ENCODE peak calls at places on chromosomes 5 and 9, in six cellular contexts. F, D, T, O, C and H are unnamed samples.

GRCh38 chr5:57784106-57784505 is 301.5 kb upstream of the ACTBL2 start:
- DNase-seq in F (no peak), O (no peak), D (no peak), T (no peak), C (no peak), H (no peak)

GRCh38 chr9:105150991-105151685 is 93.3 kb upstream of the SLC44A1 start:
- DNase-seq in F (no peak), D (peak; percentile 69), T (no peak), C (no peak), O (no peak), H (no peak)

GRCh38 chr9:107044872-107045271 is 181.9 kb downstream of the ZNF462 start:
- DNase-seq in F (peak; percentile 13), T (no peak), O (no peak), C (no peak), D (no peak), H (no peak)

GRCh38 chr9:132507670-132508469 is 74.5 kb upstream of the BARHL1 start:
- DNase-seq in D (peak; percentile 67), F (peak; percentile 73), C (peak; percentile 68), O (peak; percentile 53), T (peak; percentile 72), H (peak; percentile 95)

GRCh38 chr9:121975801-121976277 is 117.3 kb downstream of the TTLL11 start:
- DNase-seq in D (peak; percentile 57), T (peak; percentile 79), O (no peak), F (no peak), C (peak; percentile 71), H (no peak)

GRCh38 chr5:84229045-84229444 is 155.6 kb downstream of the EDIL3 start:
- DNase-seq in O (no peak), F (no peak), T (no peak), C (no peak), D (no peak), H (no peak)

GRCh38 chr9:102072061-102072764 is 333.8 kb upstream of the GRIN3A start:
- DNase-seq in T (no peak), O (no peak), F (no peak), C (no peak), D (no peak), H (no peak)

GRCh38 chr9:109779711-109780452 is at the start of gene PALM2AKAP2:
- DNase-seq in C (peak; percentile 34), D (peak; percentile 68), O (no peak), T (peak; percentile 60), F (no peak), H (peak; percentile 91)

GRCh38 chr9:124774131-124774978 is 2.6 kb upstream of the OLFML2A start:
- DNase-seq in T (peak; percentile 89), F (peak; percentile 80), O (peak; percentile 71), D (peak; percentile 73), C (peak; percentile 84), H (peak; percentile 89)

GRCh38 chr5:63564789-63565188 is 397.5 kb downstream of the HTR1A start:
- DNase-seq in F (no peak), C (no peak), O (no peak), D (no peak), T (no peak), H (no peak)

GRCh38 chr9:93597142-93597706 is 20.8 kb downstream of the PHF2 start:
- DNase-seq in T (no peak), C (no peak), D (no peak), O (no peak), F (no peak), H (peak; percentile 11)

GRCh38 chr5:150138551-150139265 is 16.9 kb downstream of the PDGFRB start:
- DNase-seq in O (no peak), D (peak; percentile 96), T (no peak), C (peak; percentile 42), F (no peak), H (peak; percentile 84)

GRCh38 chr9:75788006-75788634 is 102.4 kb upstream of the PCSK5 start:
- DNase-seq in F (no peak), C (no peak), D (no peak), O (no peak), T (no peak), H (no peak)
- H3K4me3 ChIP-seq in F (no peak overlapping the region), C (no peak overlapping the region), D (no peak overlapping the region), O (no peak overlapping the region), T (no peak overlapping the region), H (no peak overlapping the region)

DNA sequence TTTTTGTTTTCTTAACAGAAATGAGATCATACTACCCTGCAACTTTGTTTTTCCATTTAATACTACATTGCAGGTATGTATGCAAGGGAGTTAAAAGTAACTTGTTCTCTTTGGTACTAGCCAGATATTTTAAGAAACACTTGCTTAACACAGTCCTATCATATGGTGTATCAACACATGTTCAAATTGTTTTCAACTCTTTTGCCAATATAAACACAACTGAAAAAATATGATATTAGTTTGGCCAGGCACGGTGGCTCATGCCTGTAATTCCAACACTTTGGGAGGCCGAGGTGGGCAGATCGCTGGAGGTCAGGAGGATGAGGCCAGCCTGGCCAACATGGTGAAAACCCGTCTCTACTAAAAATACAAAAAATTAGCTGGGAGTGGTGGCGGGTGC is 41.6 kb downstream of the RNF38 start:
- DNase-seq in F (no peak), D (no peak), O (no peak), C (no peak), T (no peak), H (no peak)
- H3K36me3 ChIP-seq in F (peaks cover 52% of the 10 kb centered on the region), D (peaks cover 7% of the 10 kb centered on the region), O (peaks cover 16% of the 10 kb centered on the region), C (peaks cover 16% of the 10 kb centered on the region), T (no peaks in the 10 kb centered on the region), H (peaks cover 5% of the 10 kb centered on the region)

DNA sequence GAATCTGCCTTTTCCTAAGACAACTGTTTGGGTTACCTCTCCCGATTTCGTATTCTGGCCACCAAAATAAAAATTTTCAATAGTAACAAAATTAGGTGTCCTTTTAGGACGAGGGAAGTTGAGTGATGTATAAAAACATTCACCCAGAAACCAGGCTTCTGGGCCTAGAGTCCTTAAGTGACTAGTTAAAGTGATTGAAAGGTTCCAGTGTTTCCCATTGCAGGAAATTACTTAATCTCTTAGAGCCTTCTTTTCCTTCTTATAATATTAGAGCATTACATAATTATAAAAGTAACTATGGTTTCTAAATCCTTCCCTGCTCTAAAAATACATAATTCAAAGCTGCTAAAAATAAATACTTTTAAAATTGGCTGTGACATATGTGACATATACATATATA is 7.3 kb downstream of the MCIDAS start:
- DNase-seq in F (no peak), C (no peak), T (no peak), D (no peak), O (no peak), H (no peak)
- H3K27me3 ChIP-seq in F (no peaks in the 10 kb centered on the region), C (no peaks in the 10 kb centered on the region), T (peaks cover 48% of the 10 kb centered on the region), D (peaks cover 75% of the 10 kb centered on the region), O (peaks cover 43% of the 10 kb centered on the region), H (peaks cover 71% of the 10 kb centered on the region)

GRCh38 chr9:72952914-72953313 is at the start of gene ALDH1A1:
- DNase-seq in T (peak; percentile 63), D (no peak), F (no peak), O (no peak), C (peak; percentile 65), H (peak; percentile 4)

GRCh38 chr9:72951520-72952393 is 1.1 kb downstream of the ALDH1A1 start:
- DNase-seq in D (no peak), F (no peak), C (no peak), T (peak; percentile 33), O (no peak), H (no peak)

GRCh38 chr9:72951043-72951442 is 1.8 kb downstream of the ALDH1A1 start:
- DNase-seq in C (no peak), T (no peak), O (no peak), F (no peak), D (no peak), H (no peak)

GRCh38 chr9:72954431-72955420 is 1.9 kb upstream of the ALDH1A1 start:
- DNase-seq in C (peak; percentile 37), O (no peak), D (no peak), T (peak; percentile 42), F (no peak), H (no peak)

DNA sequence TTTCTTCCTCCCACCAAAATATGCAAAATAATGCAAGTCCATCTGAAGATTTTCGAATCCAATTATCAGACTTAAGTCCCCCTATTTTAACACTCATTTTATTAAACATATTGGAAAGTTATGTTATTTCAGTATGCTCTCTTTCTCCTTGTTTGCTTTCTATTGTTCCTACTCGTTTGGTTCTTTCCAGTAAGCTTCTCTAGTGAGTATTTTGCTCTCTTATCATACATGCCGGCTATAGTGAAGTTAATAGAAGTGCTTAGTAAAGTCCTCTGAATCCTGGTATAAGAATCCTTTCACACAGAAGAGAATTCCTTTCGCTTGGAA is 496 bp downstream of the ALDH1A1 start:
- DNase-seq in O (no peak), F (no peak), D (no peak), C (no peak), T (no peak), H (no peak)
- H3K4me3 ChIP-seq in O (no peak overlapping the region), F (no peak overlapping the region), D (no peak overlapping the region), C (peak overlapping the region; percentile 48), T (peak overlapping the region; percentile 22), H (no peak overlapping the region)

DNA sequence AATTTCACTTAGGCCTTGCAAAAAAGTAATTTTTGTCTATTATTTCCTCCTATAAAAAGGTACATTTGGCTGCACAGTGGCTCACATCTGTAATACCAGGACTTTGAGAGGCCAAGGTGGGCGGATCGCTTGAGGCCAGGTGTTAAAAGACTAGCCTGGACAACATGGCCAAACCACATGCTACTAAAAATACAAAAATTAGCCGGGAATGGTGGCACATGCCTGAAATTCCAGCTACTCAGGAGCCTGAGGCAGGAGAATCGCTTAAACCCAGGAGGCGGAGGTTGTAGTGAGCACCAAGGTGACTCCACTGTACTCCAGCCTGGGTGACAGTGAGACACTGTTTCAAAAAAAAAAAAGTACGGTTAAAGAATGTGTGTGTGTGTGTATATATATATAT is 15.7 kb downstream of the NUP155 start:
- DNase-seq in F (no peak), O (no peak), T (no peak), D (no peak), C (no peak), H (no peak)
- H3K36me3 ChIP-seq in F (peaks cover 88% of the 10 kb centered on the region), O (peaks cover 9% of the 10 kb centered on the region), T (no peaks in the 10 kb centered on the region), D (peaks cover 32% of the 10 kb centered on the region), C (peaks cover 24% of the 10 kb centered on the region), H (peaks cover 18% of the 10 kb centered on the region)

GRCh38 chr9:126604059-126604685 is 9.6 kb upstream of the LMX1B start:
- DNase-seq in D (no peak), T (no peak), O (no peak), C (no peak), F (no peak), H (peak; percentile 5)
- H3K27me3 ChIP-seq in D (peaks cover 55% of the 10 kb centered on the region), T (peaks cover 23% of the 10 kb centered on the region), O (peaks cover 3% of the 10 kb centered on the region), C (no peaks in the 10 kb centered on the region), F (no peaks in the 10 kb centered on the region), H (peaks cover 12% of the 10 kb centered on the region)